ENCODE peak calls at places on chromosomes 13 and 19, in six cellular contexts. Q is gastrocnemius medialis; S is neuronal stem cell; B is dorsolateral prefrontal cortex; U is CD4-positive, CD25-positive, alpha-beta regulatory T cell; C is CD4-positive, alpha-beta memory T cell. L is an unnamed sample.

GRCh38 chr19:36013280-36014028 is 559 bp downstream of the ALKBH6 start:
- DNase-seq in Q (no peak), S (no peak), B (no peak), U (no peak), C (no peak), L (no peak)

GRCh38 chr19:41837981-41838708 is 6.3 kb downstream of the LYPD4 start:
- DNase-seq in Q (no peak), S (no peak), B (no peak), U (no peak), C (no peak), L (no peak)

GRCh38 chr13:20118268-20119140 is 42.3 kb downstream of the GJA3 start:
- DNase-seq in Q (peak; percentile 37), S (no peak), B (no peak), U (peak; percentile 28), C (peak; percentile 23), L (no peak)

GRCh38 chr13:69912576-69913074 is 195.0 kb upstream of the ATXN8OS start:
- DNase-seq in Q (no peak), S (no peak), B (no peak), U (no peak), C (no peak), L (no peak)

GRCh38 chr19:55096061-55096701 is 20.5 kb downstream of the EPS8L1 start:
- DNase-seq in Q (no peak), S (no peak), B (no peak), U (no peak), C (no peak), L (no peak)

GRCh38 chr13:85772379-85772778 is 26.8 kb downstream of the SLITRK6 start:
- DNase-seq in Q (no peak), S (no peak), B (no peak), U (no peak), C (no peak), L (no peak)

GRCh38 chr13:98384739-98385138 is 192.2 kb downstream of the STK24 start:
- DNase-seq in Q (no peak), S (no peak), B (no peak), U (no peak), C (no peak), L (no peak)

GRCh38 chr13:21079206-21079605 is 17.8 kb upstream of the LATS2 start:
- DNase-seq in Q (no peak), S (no peak), B (no peak), U (no peak), C (no peak), L (no peak)

GRCh38 chr13:51843529-51843928 is 1.4 kb downstream of the TMEM272 start:
- DNase-seq in Q (no peak), S (no peak), B (no peak), U (no peak), C (no peak), L (no peak)

GRCh38 chr19:49862411-49863253 is 4.7 kb downstream of the PNKP start:
- DNase-seq in Q (no peak), S (no peak), B (no peak), U (no peak), C (no peak), L (no peak)

GRCh38 chr13:40440990-40441820 is 225.2 kb downstream of the FOXO1 start:
- DNase-seq in Q (peak; percentile 97), S (no peak), B (peak; percentile 54), U (no peak), C (no peak), L (no peak)

GRCh38 chr13:84616864-84617263 is 734.6 kb upstream of the SLITRK1 start:
- DNase-seq in Q (no peak), S (no peak), B (no peak), U (no peak), C (no peak), L (no peak)

GRCh38 chr19:48918801-48919247 is 14.7 kb upstream of the DHDH start:
- DNase-seq in Q (no peak), S (peak; percentile 52), B (no peak), U (no peak), C (no peak), L (no peak)

GRCh38 chr13:27792393-27793218 is at the start of gene GSX1:
- DNase-seq in Q (peak; percentile 19), S (peak; percentile 85), B (peak; percentile 32), U (no peak), C (peak; percentile 52), L (no peak)

GRCh38 chr13:109684836-109685602 is 101.4 kb downstream of the IRS2 start:
- DNase-seq in Q (peak; percentile 18), S (no peak), B (no peak), U (no peak), C (no peak), L (no peak)

GRCh38 chr13:60583196-60583908 is 186.3 kb downstream of the TDRD3 start:
- DNase-seq in Q (peak; percentile 45), S (no peak), B (no peak), U (no peak), C (no peak), L (no peak)

GRCh38 chr19:49071860-49072547 is 495 bp downstream of the KCNA7 start:
- DNase-seq in Q (peak; percentile 50), S (peak; percentile 48), B (no peak), U (no peak), C (no peak), L (no peak)

GRCh38 chr13:46759861-46760260 is 37.1 kb downstream of the ESD start:
- DNase-seq in Q (no peak), S (no peak), B (no peak), U (no peak), C (no peak), L (no peak)

GRCh38 chr19:58559275-58560006 is 1.0 kb upstream of the UBE2M start:
- DNase-seq in Q (peak; percentile 92), S (peak; percentile 86), B (peak; percentile 75), U (peak; percentile 47), C (peak; percentile 35), L (no peak)

GRCh38 chr13:74644239-74644638 is 510.0 kb upstream of the KLF12 start:
- DNase-seq in Q (no peak), S (no peak), B (no peak), U (no peak), C (no peak), L (no peak)

GRCh38 chr13:113138792-113139551 is 16.4 kb downstream of the F10 start:
- DNase-seq in Q (no peak), S (no peak), B (no peak), U (no peak), C (no peak), L (no peak)

GRCh38 chr13:95745752-95746151 is 68.8 kb downstream of the DNAJC3 start:
- DNase-seq in Q (no peak), S (no peak), B (no peak), U (no peak), C (no peak), L (no peak)

GRCh38 chr19:58399903-58400637 is 4.6 kb downstream of the RNF225 start:
- DNase-seq in Q (no peak), S (no peak), B (no peak), U (no peak), C (no peak), L (no peak)

GRCh38 chr19:48683349-48683748 is 10.5 kb upstream of the NTN5 start:
- DNase-seq in Q (peak; percentile 54), S (no peak), B (peak; percentile 41), U (no peak), C (no peak), L (no peak)

GRCh38 chr13:109272595-109273325 is 513.6 kb downstream of the IRS2 start:
- DNase-seq in Q (no peak), S (no peak), B (no peak), U (no peak), C (no peak), L (no peak)

GRCh38 chr19:20151617-20152145 is 15.3 kb upstream of the ZNF486 start:
- DNase-seq in Q (no peak), S (peak; percentile 68), B (no peak), U (no peak), C (no peak), L (no peak)

GRCh38 chr13:22017226-22017625 is 346.4 kb downstream of the FGF9 start:
- DNase-seq in Q (no peak), S (no peak), B (no peak), U (no peak), C (no peak), L (no peak)

GRCh38 chr13:46490129-46490528 is 62.8 kb upstream of the LRCH1 start:
- DNase-seq in Q (no peak), S (no peak), B (no peak), U (no peak), C (no peak), L (no peak)

GRCh38 chr19:17544418-17544817 is 11.0 kb upstream of the COLGALT1 start:
- DNase-seq in Q (no peak), S (no peak), B (no peak), U (no peak), C (no peak), L (no peak)

GRCh38 chr13:33610471-33611015 is 207.4 kb upstream of the RFC3 start:
- DNase-seq in Q (peak; percentile 89), S (peak; percentile 26), B (peak; percentile 77), U (peak; percentile 19), C (peak; percentile 62), L (peak; percentile 37)

GRCh38 chr19:32570081-32570785 is 10.8 kb upstream of the PDCD5 start:
- DNase-seq in Q (peak; percentile 15), S (peak; percentile 58), B (no peak), U (peak; percentile 36), C (peak; percentile 49), L (peak; percentile 29)

GRCh38 chr19:49691243-49692101 is 556 bp downstream of the CPT1C start:
- DNase-seq in Q (no peak), S (peak; percentile 80), B (peak; percentile 75), U (no peak), C (no peak), L (no peak)

GRCh38 chr13:64928704-64929499 is 2301.2 kb downstream of the PCDH9 start:
- DNase-seq in Q (no peak), S (no peak), B (no peak), U (no peak), C (no peak), L (no peak)

GRCh38 chr19:29671393-29672076 is 6.3 kb downstream of the PLEKHF1 start:
- DNase-seq in Q (peak; percentile 92), S (no peak), B (no peak), U (peak; percentile 74), C (peak; percentile 87), L (peak; percentile 85)

GRCh38 chr13:60267498-60268202 is 103.9 kb upstream of the DIAPH3 start:
- DNase-seq in Q (no peak), S (no peak), B (no peak), U (no peak), C (no peak), L (no peak)

GRCh38 chr13:36973621-36974268 is 25.4 kb downstream of the ALG5 start:
- DNase-seq in Q (no peak), S (no peak), B (no peak), U (no peak), C (no peak), L (no peak)
- H3K27ac ChIP-seq in Q (no peak overlapping the region), S (no peak overlapping the region), B (no peak overlapping the region), U (no peak overlapping the region), C (no peak overlapping the region), L (no peak overlapping the region)

GRCh38 chr13:110888390-110888789 is 26.5 kb downstream of the ANKRD10 start:
- DNase-seq in Q (no peak), S (no peak), B (no peak), U (no peak), C (no peak), L (no peak)
- H3K27ac ChIP-seq in Q (peak overlapping the region; percentile 49), S (peak overlapping the region; percentile 76), B (peak overlapping the region; percentile 34), U (no peak overlapping the region), C (no peak overlapping the region), L (no peak overlapping the region)

GRCh38 chr13:44120814-44121505 is 241.3 kb downstream of the LACC1 start:
- DNase-seq in Q (no peak), S (no peak), B (no peak), U (no peak), C (no peak), L (no peak)
- H3K27ac ChIP-seq in Q (no peak overlapping the region), S (no peak overlapping the region), B (peak overlapping the region; percentile 68), U (no peak overlapping the region), C (no peak overlapping the region), L (no peak overlapping the region)

GRCh38 chr19:12112701-12113100 is 27.4 kb downstream of the ZNF20 start:
- DNase-seq in Q (no peak), S (no peak), B (no peak), U (no peak), C (no peak), L (no peak)
- H3K27ac ChIP-seq in Q (no peak overlapping the region), S (no peak overlapping the region), B (no peak overlapping the region), U (no peak overlapping the region), C (no peak overlapping the region), L (no peak overlapping the region)

L was measured in effector memory CD4-positive, alpha-beta T cell.